ENCODE peak calls at places on chromosomes 2 and 18, in ten cellular contexts. F is activated naive CD4-positive, alpha-beta T cell treated with anti-CD3 and anti-CD28 coated beads for 36 hours; P is astrocyte of the spinal cord; L is GM19239; Z is aorta; S is head of caudate nucleus; U is stimulated activated CD4-positive, alpha-beta T cell treated with anti-CD3 and anti-CD28 coated beads, Interleukin-15, amount 100 ng/mL, for 24 hours; Y is activated naive CD8-positive, alpha-beta T cell treated with anti-CD3 and anti-CD28 coated beads, Interleukin-2, amount 50 U/mL, for 16 hours; X is M059J; J is activated gamma-delta T cell treated with Interleukin-2 at 50 U/mL for 16 hours. N is an unnamed sample.

GRCh38 chr2:127052068-127052770 is 54.7 kb downstream of the BIN1 start:
- DNase-seq in Z (peak), F (no peak), L (no peak), P (no peak), S (peak), U (no peak), X (no peak), J (no peak), Y (no peak), N (no peak)

GRCh38 chr2:127463155-127463991 is 45.1 kb downstream of the PROC start:
- DNase-seq in F (no peak), P (no peak), U (no peak), J (no peak), Y (no peak), L (no peak), S (no peak), X (no peak), Z (no peak), N (no peak)

GRCh38 chr2:21317131-21317530 is 193.4 kb downstream of the TDRD15 start:
- DNase-seq in L (peak), S (peak), X (peak), Y (no peak), Z (peak), J (no peak), U (peak), F (peak), P (peak), N (no peak)

GRCh38 chr2:85215074-85216050 is 82.2 kb downstream of the TCF7L1 start:
- DNase-seq in U (no peak), X (peak), S (peak), P (peak), F (no peak), J (no peak), Z (no peak), Y (no peak), L (no peak), N (peak)

GRCh38 chr2:236843061-236843460 is 242.6 kb upstream of the COPS8 start:
- DNase-seq in P (no peak), Y (no peak), L (no peak), J (no peak), U (no peak), X (no peak), S (no peak), F (no peak), Z (no peak), N (no peak)

GRCh38 chr2:127580167-127581049 is 44.9 kb downstream of the MYO7B start:
- DNase-seq in L (no peak), Z (no peak), F (no peak), X (no peak), U (no peak), P (no peak), Y (no peak), J (no peak), S (no peak), N (no peak)

GRCh38 chr2:23940262-23940975 is at the start of gene UBXN2A:
- DNase-seq in Y (peak), S (peak), L (peak), F (peak), J (peak), Z (peak), P (peak), X (peak), U (peak), N (no peak)

GRCh38 chr2:38116762-38117161 is 40.8 kb upstream of the CYP1B1 start:
- DNase-seq in P (peak), U (no peak), F (no peak), Z (no peak), S (no peak), Y (no peak), J (no peak), L (no peak), X (peak), N (no peak)

GRCh38 chr18:7879717-7880116 is 312.6 kb downstream of the PTPRM start:
- DNase-seq in Y (no peak), F (no peak), P (no peak), L (no peak), J (no peak), Z (no peak), U (no peak), S (no peak), X (no peak), N (no peak)

GRCh38 chr18:76880026-76880425 is 57.7 kb downstream of the ZNF236 start:
- DNase-seq in L (no peak), S (no peak), F (no peak), J (no peak), Z (no peak), U (no peak), P (no peak), X (no peak), Y (no peak), N (no peak)

GRCh38 chr2:235270951-235271350 is 222.9 kb upstream of the AGAP1 start:
- DNase-seq in L (peak), S (no peak), J (no peak), Y (no peak), P (peak), U (peak), Z (no peak), F (peak), X (peak), N (peak)

GRCh38 chr2:109379507-109379906 is 234.3 kb downstream of the SEPTIN10 start:
- DNase-seq in Y (no peak), S (no peak), Z (no peak), L (no peak), F (no peak), U (no peak), P (peak), J (peak), X (no peak), N (no peak)

GRCh38 chr18:26394047-26394654 is 154.2 kb downstream of the KCTD1 start:
- DNase-seq in U (no peak), Y (no peak), S (no peak), F (no peak), L (no peak), X (no peak), P (no peak), J (no peak), Z (no peak), N (no peak)

GRCh38 chr2:38685116-38685735 is 19.3 kb downstream of the GALM start:
- DNase-seq in P (peak), X (peak), U (no peak), S (no peak), J (no peak), F (no peak), Z (no peak), Y (no peak), L (no peak), N (no peak)

GRCh38 chr18:36410346-36410745 is 112.8 kb downstream of the FHOD3 start:
- DNase-seq in J (no peak), S (no peak), P (no peak), Z (no peak), F (no peak), U (no peak), X (no peak), L (no peak), Y (no peak), N (no peak)

GRCh38 chr2:61432990-61433389 is 37.9 kb downstream of the USP34 start:
- DNase-seq in S (no peak), P (no peak), Y (no peak), F (no peak), L (no peak), J (no peak), U (no peak), X (no peak), Z (no peak), N (no peak)

GRCh38 chr2:37914340-37914739 is 10.7 kb upstream of the RMDN2 start:
- DNase-seq in L (no peak), X (no peak), P (no peak), S (no peak), Z (no peak), J (no peak), U (no peak), F (no peak), Y (no peak), N (no peak)

GRCh38 chr2:25042321-25043240 is 705 bp downstream of the EFR3B start:
- DNase-seq in P (peak), U (peak), Y (no peak), J (peak), F (no peak), L (no peak), S (peak), Z (peak), X (peak), N (no peak)

GRCh38 chr2:197993830-197994229 is 189.4 kb downstream of the PLCL1 start:
- DNase-seq in F (peak), U (peak), P (peak), S (no peak), Y (no peak), X (peak), Z (no peak), L (no peak), J (no peak), N (no peak)

GRCh38 chr2:185979546-185980071 is 241.0 kb downstream of the FSIP2 start:
- DNase-seq in F (peak), X (peak), J (no peak), Z (no peak), U (no peak), Y (no peak), P (peak), S (no peak), L (no peak), N (no peak)

GRCh38 chr2:5111581-5111980 is 580.6 kb upstream of the SOX11 start:
- DNase-seq in X (peak), F (no peak), L (no peak), P (no peak), Z (no peak), J (no peak), Y (no peak), U (no peak), S (no peak), N (no peak)

GRCh38 chr2:176961759-176962158 is 250.8 kb upstream of the HNRNPA3 start:
- DNase-seq in F (no peak), P (no peak), S (no peak), U (no peak), L (no peak), J (no peak), Y (no peak), X (no peak), Z (no peak), N (no peak)